ENCODE peak calls at places on chromosome X, in four cellular contexts. One of them, this sample, is unnamed.

GRCh38 chrX:39174761-39175417 is 373.6 kb downstream of the MID1IP1 start:
- DNase-seq in HCT116: no peak
- DNase-seq in HepG2: no peak
- DNase-seq in K562: no peak
- DNase-seq in this sample: no peak

GRCh38 chrX:27889878-27890277 is 82.1 kb downstream of the MAGEB10 start:
- DNase-seq in HCT116: no peak
- DNase-seq in HepG2: no peak
- DNase-seq in K562: no peak
- DNase-seq in this sample: no peak

GRCh38 chrX:145729635-145730034 is 88.0 kb upstream of the SLITRK2 start:
- DNase-seq in HCT116: no peak
- DNase-seq in HepG2: no peak
- DNase-seq in K562: no peak
- DNase-seq in this sample: no peak

GRCh38 chrX:107716045-107716684 is 59.4 kb downstream of the TSC22D3 start:
- DNase-seq in HCT116: no peak
- DNase-seq in HepG2: no peak
- DNase-seq in K562: no peak
- DNase-seq in this sample: no peak

GRCh38 chrX:153875391-153876111 is 10.4 kb downstream of the L1CAM start:
- DNase-seq in HCT116: no peak
- DNase-seq in HepG2: no peak
- DNase-seq in K562: peak; percentile 65
- DNase-seq in this sample: no peak

GRCh38 chrX:112851806-112852205 is 11.2 kb upstream of the AMOT start:
- DNase-seq in HCT116: no peak
- DNase-seq in HepG2: no peak
- DNase-seq in K562: no peak
- DNase-seq in this sample: no peak

GRCh38 chrX:57651169-57651919 is 28.7 kb downstream of the NLRP2B start:
- DNase-seq in HCT116: no peak
- DNase-seq in HepG2: no peak
- DNase-seq in K562: no peak
- DNase-seq in this sample: no peak

GRCh38 chrX:115582871-115583729 is 22.1 kb downstream of the PLS3 start:
- DNase-seq in HCT116: no peak
- DNase-seq in HepG2: no peak
- DNase-seq in K562: no peak
- DNase-seq in this sample: no peak

GRCh38 chrX:57933321-57933720 is 23.1 kb upstream of the ZXDA start:
- DNase-seq in HCT116: no peak
- DNase-seq in HepG2: no peak
- DNase-seq in K562: no peak
- DNase-seq in this sample: no peak

GRCh38 chrX:110941906-110942305 is 146.3 kb upstream of the CHRDL1 start:
- DNase-seq in HCT116: no peak
- DNase-seq in HepG2: no peak
- DNase-seq in K562: no peak
- DNase-seq in this sample: no peak

GRCh38 chrX:110180928-110181310 is 137.0 kb downstream of the AMMECR1 start:
- DNase-seq in HCT116: peak; percentile 47
- DNase-seq in HepG2: no peak
- DNase-seq in K562: no peak
- DNase-seq in this sample: no peak

GRCh38 chrX:134484039-134484438 is 24.1 kb downstream of the HPRT1 start:
- DNase-seq in HCT116: peak; percentile 36
- DNase-seq in HepG2: peak; percentile 15
- DNase-seq in K562: peak; percentile 57
- DNase-seq in this sample: peak; percentile 43

GRCh38 chrX:119189586-119189985 is 46.5 kb upstream of the PGRMC1 start:
- DNase-seq in HCT116: no peak
- DNase-seq in HepG2: no peak
- DNase-seq in K562: no peak
- DNase-seq in this sample: no peak

GRCh38 chrX:2967584-2967983 is 38.4 kb upstream of the ARSD start:
- DNase-seq in HCT116: no peak
- DNase-seq in HepG2: no peak
- DNase-seq in K562: no peak
- DNase-seq in this sample: no peak

GRCh38 chrX:44748014-44748413 is 95.8 kb upstream of the DUSP21 start:
- DNase-seq in HCT116: no peak
- DNase-seq in HepG2: no peak
- DNase-seq in K562: peak; percentile 2
- DNase-seq in this sample: no peak

GRCh38 chrX:71098951-71099506 is 3.4 kb downstream of the FOXO4 start:
- DNase-seq in HCT116: no peak
- DNase-seq in HepG2: no peak
- DNase-seq in K562: no peak
- DNase-seq in this sample: no peak

GRCh38 chrX:71100581-71101505 is 5.2 kb downstream of the FOXO4 start:
- DNase-seq in HCT116: no peak
- DNase-seq in HepG2: no peak
- DNase-seq in K562: peak; percentile 57
- DNase-seq in this sample: no peak

GRCh38 chrX:71098302-71098701 is 2.7 kb downstream of the FOXO4 start:
- DNase-seq in HCT116: peak; percentile 15
- DNase-seq in HepG2: no peak
- DNase-seq in K562: peak; percentile 86
- DNase-seq in this sample: no peak

GRCh38 chrX:71102292-71102691 is 4.2 kb downstream of the CXorf65 start:
- DNase-seq in HCT116: no peak
- DNase-seq in HepG2: no peak
- DNase-seq in K562: peak; percentile 77
- DNase-seq in this sample: no peak

GRCh38 chrX:71099736-71100135 is 4.1 kb downstream of the FOXO4 start:
- DNase-seq in HCT116: no peak
- DNase-seq in HepG2: no peak
- DNase-seq in K562: no peak
- DNase-seq in this sample: no peak
- H3K27ac ChIP-seq in HCT116: no peak overlapping the region
- H3K27ac ChIP-seq in HepG2: no peak overlapping the region
- H3K27ac ChIP-seq in K562: no peak overlapping the region
- H3K27ac ChIP-seq in this sample: no peak overlapping the region

GRCh38 chrX:151919610-151920009 is 6.9 kb downstream of the MAGEA4 start:
- DNase-seq in HCT116: no peak
- DNase-seq in HepG2: no peak
- DNase-seq in K562: no peak
- DNase-seq in this sample: no peak

GRCh38 chrX:151920530-151920929 is 7.8 kb downstream of the MAGEA4 start:
- DNase-seq in HCT116: no peak
- DNase-seq in HepG2: no peak
- DNase-seq in K562: no peak
- DNase-seq in this sample: no peak

GRCh38 chrX:151921866-151922265 is 9.2 kb downstream of the MAGEA4 start:
- DNase-seq in HCT116: no peak
- DNase-seq in HepG2: no peak
- DNase-seq in K562: no peak
- DNase-seq in this sample: no peak

GRCh38 chrX:151921292-151921691 is 8.6 kb downstream of the MAGEA4 start:
- DNase-seq in HCT116: no peak
- DNase-seq in HepG2: no peak
- DNase-seq in K562: no peak
- DNase-seq in this sample: no peak

DNA sequence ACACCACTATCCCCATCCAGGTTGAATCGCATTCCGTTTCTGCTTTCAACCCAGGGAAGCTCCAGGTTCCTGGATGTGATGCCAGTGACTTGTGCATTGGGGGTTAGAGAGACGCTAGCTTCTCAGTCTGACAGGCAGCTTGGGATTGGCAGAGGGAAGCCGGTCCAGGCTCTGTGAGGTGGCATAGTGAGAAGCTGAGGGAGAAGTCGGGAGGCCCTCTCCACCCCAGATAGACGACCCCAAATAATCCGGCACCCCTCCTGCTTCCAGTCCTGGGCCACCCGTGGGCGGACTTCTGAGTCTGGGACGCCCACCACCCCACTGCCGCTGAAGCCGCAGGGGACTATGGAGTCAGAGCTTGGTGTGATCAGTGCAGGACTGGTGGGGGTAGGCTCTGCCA is 7.4 kb downstream of the MAGEA4 start:
- DNase-seq in HCT116: no peak
- DNase-seq in HepG2: no peak
- DNase-seq in K562: no peak
- DNase-seq in this sample: no peak
- TF ChIP-seq CTCF in HCT116: no peak
- TF ChIP-seq CTCF in HepG2: no peak
- TF ChIP-seq CTCF in K562: no peak
- TF ChIP-seq CTCF in this sample: no peak

GRCh38 chrX:136728393-136728792 is 52.3 kb downstream of the ARHGEF6 start:
- DNase-seq in HCT116: no peak
- DNase-seq in HepG2: no peak
- DNase-seq in K562: no peak
- DNase-seq in this sample: no peak

GRCh38 chrX:136731207-136731782 is 49.4 kb downstream of the ARHGEF6 start:
- DNase-seq in HCT116: no peak
- DNase-seq in HepG2: no peak
- DNase-seq in K562: no peak
- DNase-seq in this sample: no peak

GRCh38 chrX:136725446-136726104 is 55.2 kb downstream of the ARHGEF6 start:
- DNase-seq in HCT116: no peak
- DNase-seq in HepG2: no peak
- DNase-seq in K562: no peak
- DNase-seq in this sample: no peak
- TF ChIP-seq TCF7L2 in HCT116: no peak
- TF ChIP-seq TCF7L2 in HepG2: no peak
- TF ChIP-seq TCF7L2 in K562: no peak
- TF ChIP-seq TCF7L2 in this sample: peak; percentile 76

GRCh38 chrX:13099121-13099520 is 54.7 kb upstream of the FAM9C start:
- DNase-seq in HCT116: no peak
- DNase-seq in HepG2: no peak
- DNase-seq in K562: no peak
- DNase-seq in this sample: no peak
- H3K27ac ChIP-seq in HCT116: no peak overlapping the region
- H3K27ac ChIP-seq in HepG2: no peak overlapping the region
- H3K27ac ChIP-seq in K562: no peak overlapping the region
- H3K27ac ChIP-seq in this sample: peak overlapping the region; percentile 57

GRCh38 chrX:122739770-122740169 is 444.3 kb upstream of the GRIA3 start:
- DNase-seq in HCT116: no peak
- DNase-seq in HepG2: peak; percentile 0
- DNase-seq in K562: no peak
- DNase-seq in this sample: no peak
- TF ChIP-seq CTCF in HCT116: no peak
- TF ChIP-seq CTCF in HepG2: peak; percentile 27
- TF ChIP-seq CTCF in K562: no peak
- TF ChIP-seq CTCF in this sample: peak; percentile 6

GRCh38 chrX:138982350-138982749 is 270.8 kb upstream of the FGF13 start:
- DNase-seq in HCT116: no peak
- DNase-seq in HepG2: no peak
- DNase-seq in K562: no peak
- DNase-seq in this sample: no peak
- TF ChIP-seq TCF7L2 in HCT116: no peak
- TF ChIP-seq TCF7L2 in HepG2: no peak
- TF ChIP-seq TCF7L2 in K562: no peak
- TF ChIP-seq TCF7L2 in this sample: no peak

DNA sequence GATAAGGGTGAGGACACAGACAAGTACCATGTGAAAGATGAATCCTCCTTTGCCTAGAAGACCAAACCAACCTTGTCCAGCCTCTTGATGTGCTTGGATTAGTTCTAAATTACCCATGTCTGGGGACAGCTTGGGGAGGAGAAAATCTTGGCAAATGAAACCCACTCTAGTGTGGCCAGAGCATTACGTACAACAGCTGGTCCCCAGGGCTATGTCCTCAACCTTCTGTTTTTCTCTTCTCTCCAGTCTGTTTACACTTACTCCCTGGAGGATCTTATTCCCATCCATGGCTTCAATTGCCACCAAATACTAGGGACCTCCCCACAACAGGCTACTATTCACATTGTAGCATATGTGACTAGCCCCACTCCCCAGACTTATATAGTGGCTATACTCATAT is 384.5 kb downstream of the OPHN1 start:
- DNase-seq in HCT116: no peak
- DNase-seq in HepG2: no peak
- DNase-seq in K562: no peak
- DNase-seq in this sample: no peak
- H3K27ac ChIP-seq in HCT116: no peak overlapping the region
- H3K27ac ChIP-seq in HepG2: no peak overlapping the region
- H3K27ac ChIP-seq in K562: no peak overlapping the region
- H3K27ac ChIP-seq in this sample: no peak overlapping the region

GRCh38 chrX:123732679-123733363 is at the start of gene THOC2:
- DNase-seq in HCT116: peak; percentile 62
- DNase-seq in HepG2: peak; percentile 73
- DNase-seq in K562: peak; percentile 93
- DNase-seq in this sample: peak; percentile 66
- TF ChIP-seq CTCF in HCT116: peak; percentile 19
- TF ChIP-seq CTCF in HepG2: peak; percentile 45
- TF ChIP-seq CTCF in K562: peak; percentile 53
- TF ChIP-seq CTCF in this sample: no peak

DNA sequence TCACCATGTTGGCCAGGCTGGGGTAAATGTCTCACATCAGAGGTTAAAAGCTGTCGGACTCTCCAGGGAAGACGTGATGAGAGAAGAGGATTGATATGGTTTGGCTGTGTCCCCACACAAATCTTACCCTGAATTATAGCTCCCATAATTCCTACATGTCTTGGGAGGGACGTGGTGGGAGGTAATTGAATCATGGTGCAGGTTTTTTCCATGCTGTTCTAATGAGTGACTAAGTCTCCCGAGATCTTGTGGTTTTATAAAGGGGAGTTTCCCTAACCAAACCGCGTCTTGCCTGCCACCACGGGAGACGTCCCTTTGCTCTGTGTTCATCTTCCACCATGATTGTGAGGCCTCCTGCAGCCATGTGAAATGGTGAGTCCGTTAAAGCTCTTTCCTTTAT is 64.4 kb downstream of the ASMT start:
- DNase-seq in HCT116: no peak
- DNase-seq in HepG2: no peak
- DNase-seq in K562: no peak
- DNase-seq in this sample: no peak
- TF ChIP-seq TCF7L2 in HCT116: no peak
- TF ChIP-seq TCF7L2 in HepG2: no peak
- TF ChIP-seq TCF7L2 in K562: no peak
- TF ChIP-seq TCF7L2 in this sample: no peak